ENCODE peak calls at places on chromosomes 6 and 20, in nine cellular contexts. L is heart right ventricle; A is body of pancreas; J is CD8-positive, alpha-beta T cell; H is fibroblast of lung; K is psoas muscle; T is PC-3; Z is A549; G is mesenchymal stem cell. N is an unnamed sample. For H3K9me3, the result is how much of the 10 kb centered on the place peaks cover.

GRCh38 chr6:110661426-110661825 is 153.8 kb downstream of the CDK19 start:
- DNase-seq in G (no peak), K (no peak), L (no peak), A (no peak), J (no peak), H (no peak), T (peak), Z (no peak), N (no peak)

GRCh38 chr6:124577734-124578281 is 384.4 kb upstream of the RNF217 start:
- DNase-seq in G (no peak), K (no peak), Z (no peak), T (no peak), L (no peak), A (no peak), H (no peak), J (no peak), N (no peak)

GRCh38 chr20:33687993-33688937 is 2.1 kb upstream of the E2F1 start:
- DNase-seq in A (no peak), L (no peak), H (peak), G (peak), Z (no peak), T (no peak), K (no peak), J (no peak), N (no peak)

GRCh38 chr20:33694666-33695065 is 8.5 kb upstream of the E2F1 start:
- DNase-seq in L (no peak), H (no peak), Z (no peak), A (no peak), K (no peak), G (no peak), J (no peak), T (no peak), N (no peak)

GRCh38 chr6:28525496-28526039 is at the start of gene GPX5:
- DNase-seq in Z (no peak), K (no peak), H (peak), T (no peak), A (no peak), G (peak), L (no peak), J (no peak), N (no peak)

GRCh38 chr6:82057846-82058554 is 189.5 kb downstream of the IBTK start:
- DNase-seq in J (no peak), L (no peak), Z (no peak), G (no peak), T (no peak), A (no peak), H (peak), K (no peak), N (peak)

GRCh38 chr6:139863356-139863755 is 488.9 kb upstream of the CITED2 start:
- DNase-seq in J (no peak), K (no peak), A (no peak), G (no peak), Z (no peak), H (peak), T (no peak), L (no peak), N (no peak)

GRCh38 chr20:20303742-20304141 is 64.2 kb upstream of the INSM1 start:
- DNase-seq in L (peak), J (no peak), H (no peak), K (peak), A (no peak), Z (no peak), T (no peak), G (no peak), N (no peak)

GRCh38 chr20:31484001-31484400 is 8.9 kb downstream of the REM1 start:
- DNase-seq in H (peak), T (no peak), L (peak), Z (peak), A (no peak), K (peak), J (no peak), G (no peak), N (no peak)

GRCh38 chr20:42018979-42019378 is 400.8 kb upstream of the CHD6 start:
- DNase-seq in Z (peak), L (no peak), H (no peak), K (no peak), J (no peak), G (no peak), A (no peak), T (no peak), N (no peak)

GRCh38 chr6:168032383-168032760 is 34.9 kb downstream of the KIF25 start:
- DNase-seq in A (no peak), K (no peak), Z (no peak), J (no peak), G (peak), H (peak), L (no peak), T (peak), N (peak)

GRCh38 chr6:130927305-130927704 is 100.1 kb downstream of the SMLR1 start:
- DNase-seq in A (no peak), J (no peak), H (peak), L (no peak), T (peak), K (no peak), G (no peak), Z (no peak), N (no peak)

GRCh38 chr20:50588034-50588736 is 78.0 kb downstream of the PTPN1 start:
- DNase-seq in H (peak), K (peak), A (peak), Z (peak), J (peak), T (peak), G (peak), L (peak), N (no peak)

GRCh38 chr6:39203804-39204495 is 25.3 kb downstream of the KCNK5 start:
- DNase-seq in A (peak), T (peak), L (no peak), Z (peak), J (no peak), K (no peak), G (no peak), H (no peak), N (no peak)

GRCh38 chr6:134063121-134063965 is 10.9 kb upstream of the SLC2A12 start:
- DNase-seq in A (no peak), Z (no peak), T (peak), H (no peak), J (no peak), G (no peak), K (no peak), L (no peak), N (no peak)

GRCh38 chr6:68559052-68559451 is 76.0 kb upstream of the ADGRB3 start:
- DNase-seq in G (no peak), K (no peak), J (no peak), L (no peak), Z (no peak), T (peak), A (no peak), H (no peak), N (no peak)

GRCh38 chr6:125123051-125123450 is 30.5 kb upstream of the TPD52L1 start:
- DNase-seq in L (no peak), K (no peak), H (no peak), Z (no peak), J (no peak), T (no peak), G (no peak), A (no peak), N (no peak)

GRCh38 chr20:3696200-3696599 is 14.4 kb upstream of the ADAM33 start:
- DNase-seq in L (no peak), T (peak), J (no peak), Z (no peak), K (no peak), A (no peak), H (no peak), G (no peak), N (no peak)

GRCh38 chr6:112839525-112839961 is 492.4 kb downstream of the RFPL4B start:
- DNase-seq in G (peak), A (no peak), J (no peak), T (no peak), H (peak), Z (no peak), K (no peak), L (no peak), N (peak)

DNA sequence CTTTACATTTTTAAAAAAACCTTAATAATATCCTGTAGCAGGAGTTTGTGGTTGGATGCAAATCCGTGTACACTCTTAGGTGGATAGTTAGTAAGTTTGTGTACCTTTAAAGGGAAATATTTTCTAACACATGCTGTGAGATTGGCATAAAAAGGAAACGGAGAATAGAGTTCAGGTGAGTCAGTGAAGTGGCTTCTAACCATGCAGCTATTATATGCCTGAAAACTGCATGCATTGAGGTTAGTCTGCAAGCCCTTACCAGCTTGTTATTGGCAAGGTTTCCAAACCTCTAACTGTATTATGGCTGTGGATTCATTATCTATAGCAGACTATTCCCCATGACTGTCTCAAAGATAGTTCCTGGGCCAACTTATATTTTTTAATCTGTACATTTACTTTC is 420.6 kb upstream of the MMS22L start:
- DNase-seq in G (no peak), J (no peak), T (no peak), Z (no peak), L (no peak), K (no peak), A (no peak), H (peak), N (no peak)
- H3K27ac ChIP-seq in G (no peak), J (no peak), T (no peak), Z (no peak), L (no peak), K (no peak), A (no peak), H (no peak), N (no peak)

DNA sequence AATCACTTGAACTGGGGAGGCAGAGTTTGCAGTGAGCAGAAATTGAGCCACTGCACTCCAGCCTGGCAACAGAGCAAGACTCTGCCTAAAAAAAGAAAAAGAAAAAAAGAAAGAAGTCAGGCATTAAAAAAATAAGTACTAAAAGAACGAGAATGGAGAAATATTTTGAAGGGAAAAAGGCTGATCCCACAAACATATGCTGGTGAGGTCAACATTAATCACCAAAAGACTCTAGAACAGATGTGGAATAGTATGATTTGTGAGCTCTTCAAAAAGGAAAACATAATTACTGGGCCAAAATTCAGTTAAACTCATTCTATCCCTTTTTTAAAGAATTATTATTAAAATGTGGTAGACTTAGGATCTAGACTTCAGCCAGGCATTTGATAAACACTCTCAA is 61.2 kb upstream of the NRSN1 start:
- DNase-seq in A (no peak), J (no peak), L (no peak), T (no peak), G (no peak), K (no peak), Z (no peak), H (no peak), N (no peak)
- H3K9me3 ChIP-seq in A (under half), J (under half), L (under half), T (under half), G (under half), K (under half), Z (under half), H (under half), N (under half)

DNA sequence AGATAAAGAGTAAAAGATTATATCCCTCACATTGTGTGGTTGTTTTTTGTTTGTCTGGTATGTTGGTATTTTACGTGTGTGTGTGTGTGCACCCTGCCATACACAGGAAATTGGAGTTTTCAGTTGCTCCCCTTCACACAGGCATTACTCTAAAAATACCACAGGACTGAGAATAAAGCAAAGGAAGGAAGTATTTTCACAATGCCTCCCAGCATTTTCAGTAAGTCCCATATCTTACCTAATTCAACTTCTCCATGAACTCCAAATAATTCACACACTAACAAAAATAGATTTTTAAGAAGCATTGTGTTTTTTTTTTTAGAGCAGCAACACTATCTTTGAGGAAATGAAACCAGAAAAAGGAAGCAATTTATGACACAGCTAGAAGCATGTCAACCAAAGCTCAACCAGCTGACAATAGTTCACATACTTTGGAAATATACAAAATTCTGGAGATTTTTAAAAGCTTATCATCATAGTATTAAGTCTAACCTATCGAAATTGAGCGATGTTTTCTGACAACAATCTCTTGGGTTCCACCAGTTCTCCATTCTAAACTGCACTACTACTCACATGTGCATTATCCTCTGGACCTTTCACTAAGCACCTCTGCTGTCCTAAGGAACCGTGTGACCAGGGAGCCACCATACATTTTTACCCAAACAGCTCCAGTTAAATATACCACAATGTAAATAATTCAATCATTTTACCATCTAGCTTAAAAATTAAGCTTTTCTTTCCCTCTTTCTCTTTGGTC is 2.1 kb downstream of the UBE2J1 start:
- DNase-seq in T (no peak), K (no peak), G (peak), J (no peak), H (peak), A (no peak), L (no peak), Z (no peak), N (no peak)
- H3K4me3 ChIP-seq in T (peak), K (peak), G (no peak), J (peak), H (peak), A (no peak), L (peak), Z (no peak), N (peak)

GRCh38 chr6:127606131-127606562 is 29.2 kb downstream of the C6orf58 start:
- DNase-seq in A (no peak), H (peak), K (peak), G (peak), Z (peak), L (no peak), J (no peak), T (peak), N (no peak)

DNA sequence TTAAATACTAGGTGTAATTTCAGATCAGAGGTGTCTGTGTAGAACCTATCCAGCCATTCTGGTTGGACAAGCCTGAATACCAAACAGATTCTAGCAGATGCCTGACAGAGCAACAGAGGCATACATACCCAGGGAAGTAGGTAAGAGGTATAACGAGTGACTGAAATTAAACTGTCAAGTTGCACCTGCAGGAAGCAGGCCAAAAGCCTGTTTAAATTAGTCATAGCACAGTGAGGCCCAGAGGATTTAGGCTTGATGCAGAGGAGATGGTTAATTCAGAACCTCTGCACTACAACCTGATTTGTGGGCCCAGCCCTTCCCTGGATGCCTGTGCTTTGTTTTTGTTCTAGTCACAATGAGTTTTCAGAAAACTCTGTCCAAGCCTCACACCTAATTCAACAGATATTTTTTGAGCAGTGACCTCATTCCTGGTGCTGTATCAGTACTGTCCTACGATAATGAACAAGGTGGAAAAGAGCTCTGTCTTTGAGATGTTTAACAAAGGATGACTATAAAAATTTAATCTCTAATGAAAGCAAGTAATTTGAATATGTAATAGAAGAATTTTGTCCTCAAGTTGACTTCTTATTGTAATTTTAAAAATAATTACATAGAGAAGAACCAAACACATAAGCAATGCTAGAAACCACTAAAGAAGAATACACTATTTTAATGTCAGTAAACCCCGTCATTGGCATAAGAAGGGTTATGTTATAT is 31.7 kb downstream of the C6orf58 start:
- DNase-seq in J (no peak), G (no peak), T (peak), L (no peak), A (no peak), K (no peak), H (no peak), Z (no peak), N (no peak)
- H3K27ac ChIP-seq in J (no peak), G (no peak), T (no peak), L (no peak), A (no peak), K (no peak), H (no peak), Z (no peak), N (no peak)

N was measured in AG04450.